ENCODE peak calls at places on chromosome 17, in five cellular contexts. H is Daoy; B is NCI-H1092; Z is iPS-NIHi11; Y is activated CD4-positive, alpha-beta T cell treated with anti-CD3 and anti-CD28 coated beads, Interleukin-2, amount 50 U/mL, for 1 hour. M is an unnamed sample.

GRCh38 chr17:17641621-17642409 is 39.4 kb upstream of the RAI1 start:
- DNase-seq in H (peak), B (peak), Z (peak), Y (peak), M (peak)

GRCh38 chr17:58319181-58320162 is 9.1 kb downstream of the TSPOAP1 start:
- DNase-seq in H (no peak), B (no peak), Z (no peak), Y (no peak), M (no peak)

GRCh38 chr17:8360260-8360659 is 16.2 kb downstream of the KRABD2 start:
- DNase-seq in H (no peak), B (no peak), Z (no peak), Y (no peak), M (no peak)

GRCh38 chr17:29549169-29549935 is 17.5 kb downstream of the ABHD15 start:
- DNase-seq in H (no peak), B (no peak), Z (no peak), Y (no peak), M (no peak)

GRCh38 chr17:50919321-50920040 is 53.3 kb upstream of the TOB1 start:
- DNase-seq in H (peak), B (peak), Z (peak), Y (peak), M (peak)

GRCh38 chr17:82101767-82102679 is 4.0 kb upstream of the FASN start:
- DNase-seq in H (no peak), B (no peak), Z (no peak), Y (no peak), M (no peak)

GRCh38 chr17:81556175-81556691 is 4.1 kb upstream of the FAAP100 start:
- DNase-seq in H (no peak), B (no peak), Z (no peak), Y (no peak), M (no peak)

GRCh38 chr17:69978056-69978646 is 96.9 kb upstream of the KCNJ16 start:
- DNase-seq in H (no peak), B (no peak), Z (no peak), Y (no peak), M (no peak)